ENCODE peak calls at places on chromosome 19, in six cellular contexts. T is AG09309, C is cardiac fibroblast, I is A673, U is upper lobe of left lung, W is mammary epithelial cell. G is an unnamed sample.

GRCh38 chr19:2578391-2578826 is 102.5 kb downstream of the GADD45B start:
- DNase-seq in T (no peak), C (peak; percentile 70), I (no peak), U (peak; percentile 79), W (peak; percentile 24), G (peak; percentile 44)

GRCh38 chr19:49231804-49232203 is 74.2 kb downstream of the TRPM4 start:
- DNase-seq in T (no peak), C (no peak), I (no peak), U (no peak), W (no peak), G (no peak)

GRCh38 chr19:4987692-4988370 is 18.9 kb downstream of the KDM4B start:
- DNase-seq in T (no peak), C (peak; percentile 17), I (no peak), U (no peak), W (no peak), G (no peak)

GRCh38 chr19:42334697-42335373 is 9.4 kb downstream of the MEGF8 start:
- DNase-seq in T (no peak), C (no peak), I (no peak), U (no peak), W (no peak), G (no peak)

GRCh38 chr19:10624585-10624984 is 768 bp upstream of the SLC44A2 start:
- DNase-seq in T (no peak), C (no peak), I (no peak), U (no peak), W (no peak), G (no peak)

GRCh38 chr19:48501961-48502719 is 9.5 kb downstream of the LMTK3 start:
- DNase-seq in T (no peak), C (peak; percentile 25), I (peak; percentile 91), U (peak; percentile 96), W (peak; percentile 97), G (no peak)

GRCh38 chr19:45395524-45396388 is 9.1 kb downstream of the PPP1R13L start:
- DNase-seq in T (no peak), C (no peak), I (no peak), U (peak; percentile 83), W (no peak), G (no peak)

GRCh38 chr19:16527971-16528521 is 14.2 kb downstream of the CHERP start:
- DNase-seq in T (no peak), C (peak; percentile 32), I (peak; percentile 42), U (peak; percentile 64), W (no peak), G (no peak)

GRCh38 chr19:17306285-17306714 is 628 bp downstream of the MRPL34 start:
- DNase-seq in T (no peak), C (no peak), I (no peak), U (no peak), W (no peak), G (no peak)

GRCh38 chr19:20038358-20039202 is 725 bp downstream of the ZNF682 start:
- DNase-seq in T (no peak), C (peak; percentile 18), I (no peak), U (no peak), W (no peak), G (no peak)

GRCh38 chr19:19662866-19663291 is 597 bp downstream of the ATP13A1 start:
- DNase-seq in T (no peak), C (peak; percentile 35), I (no peak), U (no peak), W (no peak), G (no peak)

GRCh38 chr19:13748169-13748884 is 16.0 kb upstream of the MRI1 start:
- DNase-seq in T (peak; percentile 16), C (peak; percentile 65), I (no peak), U (no peak), W (peak; percentile 24), G (no peak)

GRCh38 chr19:17333611-17334413 is 843 bp downstream of the ANO8 start:
- DNase-seq in T (no peak), C (peak; percentile 81), I (peak; percentile 76), U (peak; percentile 48), W (peak; percentile 80), G (no peak)

GRCh38 chr19:39641773-39642172 is 13.9 kb upstream of the LGALS16 start:
- DNase-seq in T (no peak), C (no peak), I (no peak), U (no peak), W (no peak), G (no peak)
- TF ChIP-seq CTCF in T (no peak), C (no peak), I (no peak), U (no peak), W (no peak), G (no peak)

GRCh38 chr19:57786906-57787305 is 17.4 kb downstream of the ZNF586 start:
- DNase-seq in T (no peak), C (no peak), I (no peak), U (no peak), W (no peak), G (no peak)
- TF ChIP-seq CTCF in T (no peak), C (no peak), I (no peak), U (no peak), W (no peak), G (no peak)

GRCh38 chr19:41263850-41264580 is at the start of gene HNRNPUL1:
- DNase-seq in T (peak; percentile 100), C (peak; percentile 100), I (peak; percentile 100), U (peak; percentile 96), W (peak; percentile 100), G (peak; percentile 100)
- TF ChIP-seq CTCF in T (peak; percentile 10), C (no peak), I (peak; percentile 34), U (peak; percentile 43), W (peak; percentile 51), G (peak; percentile 36)

GRCh38 chr19:8340341-8341096 is 2.5 kb downstream of the KANK3 start:
- DNase-seq in T (no peak), C (no peak), I (no peak), U (no peak), W (no peak), G (no peak)
- TF ChIP-seq CTCF in T (no peak), C (peak; percentile 23), I (no peak), U (peak; percentile 52), W (no peak), G (no peak)

GRCh38 chr19:50906217-50906616 is 5.0 kb downstream of the KLK4 start:
- DNase-seq in T (no peak), C (no peak), I (peak; percentile 49), U (no peak), W (no peak), G (no peak)
- TF ChIP-seq CTCF in T (peak; percentile 48), C (peak; percentile 36), I (peak; percentile 73), U (no peak), W (peak; percentile 75), G (peak; percentile 26)

GRCh38 chr19:1470864-1471513 is 8.0 kb downstream of the C19orf25 start:
- DNase-seq in T (no peak), C (no peak), I (peak; percentile 61), U (peak; percentile 86), W (no peak), G (no peak)

GRCh38 chr19:1467512-1468273 is 11.3 kb downstream of the C19orf25 start:
- DNase-seq in T (no peak), C (no peak), I (no peak), U (peak; percentile 85), W (no peak), G (no peak)

GRCh38 chr19:1469936-1470863 is 8.8 kb downstream of the C19orf25 start:
- DNase-seq in T (no peak), C (no peak), I (peak; percentile 86), U (peak; percentile 90), W (no peak), G (no peak)

GRCh38 chr19:1468274-1469199 is 10.5 kb downstream of the C19orf25 start:
- DNase-seq in T (no peak), C (peak; percentile 61), I (peak; percentile 65), U (peak; percentile 87), W (peak; percentile 50), G (no peak)

GRCh38 chr19:1469200-1469935 is 9.6 kb downstream of the C19orf25 start:
- DNase-seq in T (no peak), C (no peak), I (no peak), U (peak; percentile 88), W (no peak), G (no peak)
- TF ChIP-seq CTCF in T (no peak), C (no peak), I (no peak), U (peak; percentile 8), W (no peak), G (no peak)

DNA sequence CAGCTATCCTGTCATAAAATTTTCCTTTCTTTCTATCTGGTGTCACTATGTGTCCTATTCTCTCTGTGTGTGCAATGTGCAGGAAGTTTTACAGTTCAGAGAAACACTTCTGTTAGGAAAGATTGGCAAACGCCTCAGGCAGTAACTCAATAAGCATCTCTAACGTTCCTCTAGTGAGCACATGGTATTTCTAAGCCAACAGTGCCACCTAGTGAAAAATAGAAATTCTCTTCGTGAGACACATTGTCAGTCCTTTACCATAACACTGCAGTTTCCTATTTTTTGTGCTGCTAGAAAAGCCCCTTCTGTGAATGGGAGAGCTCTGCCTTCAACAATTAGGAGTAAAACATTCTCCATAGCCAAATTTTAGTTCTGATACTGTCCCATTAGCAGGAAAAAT is 50.7 kb downstream of the ZNF723 start:
- DNase-seq in T (no peak), C (peak; percentile 49), I (peak; percentile 40), U (no peak), W (peak; percentile 17), G (no peak)
- TF ChIP-seq CTCF in T (no peak), C (peak; percentile 22), I (peak; percentile 39), U (peak; percentile 45), W (peak; percentile 35), G (no peak)

GRCh38 chr19:47376589-47377144 is 27.6 kb downstream of the DHX34 start:
- DNase-seq in T (no peak), C (no peak), I (no peak), U (no peak), W (no peak), G (no peak)

GRCh38 chr19:47378246-47378645 is 29.1 kb downstream of the DHX34 start:
- DNase-seq in T (no peak), C (no peak), I (no peak), U (no peak), W (no peak), G (no peak)

GRCh38 chr19:47377208-47377701 is 28.1 kb downstream of the DHX34 start:
- DNase-seq in T (no peak), C (no peak), I (no peak), U (no peak), W (no peak), G (no peak)

GRCh38 chr19:47379398-47379938 is 30.4 kb downstream of the DHX34 start:
- DNase-seq in T (no peak), C (no peak), I (no peak), U (no peak), W (no peak), G (no peak)

GRCh38 chr19:47377801-47378200 is 28.7 kb downstream of the DHX34 start:
- DNase-seq in T (no peak), C (no peak), I (no peak), U (no peak), W (no peak), G (no peak)
- TF ChIP-seq CTCF in T (no peak), C (no peak), I (no peak), U (no peak), W (no peak), G (no peak)

DNA sequence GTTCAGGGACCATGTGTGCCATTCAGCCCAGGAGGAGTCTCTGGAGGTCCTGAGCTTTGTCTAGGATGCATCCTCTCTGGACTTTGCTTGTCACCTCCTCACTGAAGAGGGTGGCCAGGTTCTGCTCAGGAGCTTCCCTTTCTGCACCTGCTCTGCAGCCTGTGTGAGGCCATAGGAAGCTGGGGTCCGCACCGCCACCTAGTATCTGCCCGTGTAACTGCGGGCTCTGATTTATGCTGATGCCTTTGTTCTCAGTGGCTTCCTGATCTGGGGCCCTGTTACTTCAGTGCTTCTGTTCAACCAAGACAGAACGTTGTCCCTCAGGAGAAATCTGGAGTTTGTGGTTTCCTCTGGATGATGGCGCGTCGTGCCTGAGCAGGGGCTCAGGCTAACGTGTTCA is 15.5 kb downstream of the ZNF610 start:
- DNase-seq in T (no peak), C (no peak), I (no peak), U (no peak), W (no peak), G (no peak)
- TF ChIP-seq CTCF in T (no peak), C (no peak), I (no peak), U (no peak), W (no peak), G (no peak)